ENCODE peak calls at places on chromosomes 6 and 20, in six cellular contexts. U is coronary artery, I is PC-3, V is HFFc6, F is HepG2, C is GM12865. Z is an unnamed sample.
A peak's percentile ranks its signal among the peaks of the same experiment; 100 is the strongest.

GRCh38 chr20:35008411-35009342 is 53.0 kb downstream of the MYH7B start:
- DNase-seq in U (peak; percentile 77), I (no peak), V (no peak), F (no peak), C (no peak), Z (no peak)

GRCh38 chr6:142551145-142551811 is 249.5 kb downstream of the ADGRG6 start:
- DNase-seq in U (no peak), I (peak; percentile 58), V (peak; percentile 36), F (no peak), C (no peak), Z (peak; percentile 60)

GRCh38 chr6:140464720-140465119 is 1090.3 kb upstream of the CITED2 start:
- DNase-seq in U (no peak), I (no peak), V (no peak), F (no peak), C (no peak), Z (no peak)

GRCh38 chr6:109167557-109167956 is 72.2 kb downstream of the CEP57L1 start:
- DNase-seq in U (no peak), I (no peak), V (no peak), F (no peak), C (no peak), Z (no peak)

GRCh38 chr6:45115696-45116095 is 212.4 kb upstream of the RUNX2 start:
- DNase-seq in U (no peak), I (peak; percentile 4), V (peak; percentile 40), F (no peak), C (no peak), Z (no peak)

GRCh38 chr6:159686697-159687096 is 6.3 kb downstream of the SOD2 start:
- DNase-seq in U (no peak), I (no peak), V (no peak), F (no peak), C (no peak), Z (no peak)

GRCh38 chr20:46022411-46023147 is 6.4 kb upstream of the SLC12A5 start:
- DNase-seq in U (no peak), I (peak; percentile 68), V (peak; percentile 7), F (peak; percentile 52), C (peak; percentile 71), Z (peak; percentile 59)

GRCh38 chr6:57207141-57207540 is 15.0 kb downstream of the RAB23 start:
- DNase-seq in U (no peak), I (no peak), V (peak; percentile 49), F (no peak), C (no peak), Z (peak; percentile 47)

DNA sequence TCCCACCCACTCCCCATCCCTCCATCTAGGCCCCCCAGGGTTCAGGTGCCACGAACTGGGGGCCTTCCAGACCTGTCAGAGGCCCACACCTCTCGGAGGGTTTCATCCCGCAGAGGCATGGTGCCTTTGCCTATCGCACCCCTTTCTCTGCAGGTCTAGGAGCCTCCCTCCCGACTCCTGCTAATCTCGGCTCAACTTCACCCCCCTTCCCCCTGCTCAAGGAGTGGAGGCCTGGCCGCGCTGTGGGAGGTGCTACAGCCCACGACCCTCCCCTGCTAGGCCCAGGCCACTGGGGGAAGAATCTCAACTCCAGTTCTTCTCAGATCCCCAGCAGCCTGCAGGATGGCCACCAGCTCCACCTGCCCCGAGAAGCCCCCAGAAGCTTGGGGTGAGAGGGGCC is at the start of gene TULP1:
- DNase-seq in U (no peak), I (no peak), V (no peak), F (no peak), C (no peak), Z (no peak)
- TF ChIP-seq CTCF in U (no peak), I (no peak), V (no peak), F (no peak), C (no peak), Z (no peak)

DNA sequence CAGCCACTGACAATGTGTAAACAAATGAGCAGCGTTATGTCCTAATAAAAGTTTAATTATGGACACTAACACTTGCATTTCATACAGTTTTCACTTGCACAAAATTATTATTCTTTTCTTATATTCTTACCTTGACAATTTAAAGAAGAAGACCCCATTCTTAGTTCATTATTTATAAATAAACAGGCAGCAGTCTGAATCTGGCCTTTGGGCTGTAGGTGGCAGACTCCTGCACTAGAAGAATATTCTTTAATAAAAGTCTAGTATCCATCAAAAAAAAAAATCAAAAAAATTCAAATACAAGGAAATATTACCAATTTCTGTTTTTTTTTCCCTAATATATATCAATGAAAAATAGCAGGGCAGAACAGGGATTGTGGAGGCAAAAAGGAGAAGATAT is 24.8 kb downstream of the PTCHD4 start:
- DNase-seq in U (no peak), I (no peak), V (no peak), F (no peak), C (no peak), Z (no peak)
- TF ChIP-seq CTCF in U (no peak), I (peak; percentile 60), V (peak; percentile 60), F (no peak), C (no peak), Z (no peak)

DNA sequence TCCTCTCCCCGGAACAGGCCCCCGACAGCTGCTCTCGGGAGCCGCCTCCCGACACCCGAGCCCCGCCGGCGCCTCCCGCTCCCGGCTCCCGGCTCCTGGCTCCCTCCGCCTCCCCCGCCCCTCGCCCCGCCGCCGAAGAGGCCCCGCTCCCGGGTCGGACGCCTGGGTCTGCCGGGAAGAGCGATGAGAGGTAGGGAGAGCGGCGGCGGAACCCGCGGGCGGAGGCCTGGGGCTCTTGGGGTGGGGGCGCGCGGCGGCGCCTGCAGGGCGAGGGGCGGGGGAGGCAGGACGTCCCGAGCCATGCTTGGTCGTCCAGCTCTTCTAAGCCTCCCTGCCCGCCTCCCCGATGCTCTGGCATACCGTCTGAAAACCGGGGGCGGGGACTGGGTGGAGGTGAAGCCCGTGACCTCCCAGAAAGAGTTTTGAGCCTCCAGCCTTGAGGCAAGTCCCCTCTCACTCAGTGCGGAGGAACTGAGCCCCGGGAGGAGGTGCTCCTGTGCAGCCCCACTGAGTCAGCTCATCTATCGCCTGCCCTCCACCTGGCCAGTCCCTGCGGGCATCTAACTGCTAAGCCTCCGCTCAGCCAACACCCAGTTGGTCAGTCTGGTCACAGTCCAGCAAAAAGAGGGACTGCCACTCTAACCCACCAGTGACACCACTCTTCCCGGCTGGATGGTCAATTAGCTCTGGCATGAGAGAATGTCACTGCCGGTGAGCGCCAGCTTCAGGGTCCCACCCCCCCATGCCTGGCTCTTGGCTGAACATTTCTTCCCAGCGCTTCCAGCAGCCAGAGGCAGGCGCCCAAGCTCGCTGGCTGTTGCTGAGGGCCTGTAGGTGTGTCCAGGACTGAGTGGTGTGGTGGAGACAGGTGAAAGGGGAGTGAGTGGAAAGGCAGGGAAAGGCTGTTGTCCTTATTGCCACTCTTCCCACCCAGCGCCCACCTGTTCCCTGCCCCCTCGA is 482 bp downstream of the DDR1 start:
- DNase-seq in U (no peak), I (peak; percentile 54), V (peak; percentile 7), F (no peak), C (peak; percentile 58), Z (peak; percentile 66)
- TF ChIP-seq CTCF in U (no peak), I (no peak), V (no peak), F (no peak), C (no peak), Z (no peak)

GRCh38 chr6:79466222-79466834 is 70.9 kb downstream of the LCA5 start:
- DNase-seq in U (no peak), I (peak; percentile 62), V (peak; percentile 19), F (no peak), C (peak; percentile 30), Z (peak; percentile 48)
- TF ChIP-seq CTCF in U (peak; percentile 28), I (peak; percentile 71), V (peak; percentile 72), F (peak; percentile 51), C (peak; percentile 34), Z (peak; percentile 56)

GRCh38 chr6:42552380-42552779 is 11.4 kb upstream of the UBR2 start:
- DNase-seq in U (no peak), I (no peak), V (no peak), F (no peak), C (no peak), Z (no peak)
- TF ChIP-seq CTCF in U (no peak), I (no peak), V (no peak), F (no peak), C (no peak), Z (no peak)

GRCh38 chr20:63734111-63734945 is 2.1 kb upstream of the LIME1 start:
- DNase-seq in U (no peak), I (no peak), V (no peak), F (no peak), C (no peak), Z (no peak)

GRCh38 chr20:63732118-63733095 is 4.1 kb upstream of the LIME1 start:
- DNase-seq in U (no peak), I (no peak), V (no peak), F (no peak), C (no peak), Z (no peak)

GRCh38 chr20:63733117-63733516 is 3.3 kb upstream of the LIME1 start:
- DNase-seq in U (no peak), I (no peak), V (no peak), F (no peak), C (no peak), Z (no peak)

GRCh38 chr20:63733579-63734081 is 2.8 kb upstream of the LIME1 start:
- DNase-seq in U (no peak), I (no peak), V (no peak), F (no peak), C (no peak), Z (no peak)

DNA sequence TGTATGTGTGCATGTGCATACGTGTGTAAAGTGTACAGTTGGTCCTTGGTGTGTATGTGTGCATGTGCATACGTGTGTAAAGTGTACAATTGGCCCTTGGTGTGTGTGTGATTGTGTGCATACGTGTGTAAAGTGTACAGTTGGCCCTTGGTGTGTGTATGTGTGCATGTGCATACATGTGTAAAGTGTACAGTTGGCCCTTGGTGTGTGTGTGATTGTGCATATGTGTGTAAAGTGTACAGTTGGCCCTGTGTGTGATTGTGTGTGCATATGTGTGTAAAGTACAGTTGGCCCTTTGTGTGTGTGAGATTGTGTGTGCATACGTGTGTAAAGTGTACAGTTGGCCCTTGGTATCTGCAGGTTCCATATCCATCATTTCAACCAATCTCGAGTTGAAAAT is 5.1 kb upstream of the LIME1 start:
- DNase-seq in U (no peak), I (no peak), V (no peak), F (no peak), C (no peak), Z (no peak)
- TF ChIP-seq CTCF in U (no peak), I (no peak), V (no peak), F (no peak), C (no peak), Z (no peak)

DNA sequence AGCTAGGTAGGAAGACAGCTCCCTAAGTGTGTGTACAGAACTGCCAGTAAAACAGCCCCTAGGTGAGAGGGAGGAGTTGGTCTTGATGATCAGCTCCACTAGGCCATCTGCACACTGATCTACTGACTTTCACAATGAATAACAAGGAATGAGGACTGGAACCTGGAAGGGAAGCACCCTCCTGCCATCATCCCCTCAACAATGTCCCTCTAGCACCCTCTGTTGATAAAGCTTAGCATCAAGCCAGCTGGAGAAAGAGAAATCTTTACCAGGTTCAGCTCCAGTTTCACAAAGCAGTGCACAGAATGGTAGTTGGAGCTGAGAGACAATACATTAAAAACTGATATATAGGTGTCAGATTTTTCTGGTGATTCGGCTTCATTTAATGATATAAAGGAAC is 57.2 kb upstream of the IRAK1BP1 start:
- DNase-seq in U (no peak), I (peak; percentile 52), V (peak; percentile 46), F (peak; percentile 21), C (peak; percentile 32), Z (peak; percentile 81)
- TF ChIP-seq CTCF in U (no peak), I (peak; percentile 64), V (peak; percentile 77), F (peak; percentile 77), C (peak; percentile 50), Z (peak; percentile 50)

GRCh38 chr6:17012421-17013225 is 89.2 kb upstream of the STMND1 start:
- DNase-seq in U (no peak), I (peak; percentile 15), V (peak; percentile 97), F (no peak), C (no peak), Z (no peak)
- TF ChIP-seq CTCF in U (no peak), I (peak; percentile 11), V (peak; percentile 68), F (peak; percentile 8), C (no peak), Z (no peak)